ENCODE peak calls at places on chromosomes 5 and 9, in six cellular contexts. F, S, U, J, P and V are unnamed samples.

GRCh38 chr5:79720096-79720495 is 30.5 kb downstream of the CMYA5 start:
- DNase-seq in P (no peak), J (no peak), S (no peak), F (no peak), U (no peak), V (no peak)

GRCh38 chr9:108953983-108954574 is 19.9 kb downstream of the ABITRAM start:
- DNase-seq in F (no peak), S (peak), U (no peak), P (no peak), J (no peak), V (no peak)

GRCh38 chr5:179194201-179194910 is 134.2 kb downstream of the ZNF354C start:
- DNase-seq in U (no peak), J (no peak), F (peak), S (no peak), P (no peak), V (no peak)

GRCh38 chr5:73519531-73520283 is 21.5 kb downstream of the BTF3 start:
- DNase-seq in P (peak), S (peak), U (peak), F (no peak), J (peak), V (peak)

GRCh38 chr9:14320272-14321245 is 6.6 kb upstream of the NFIB start:
- DNase-seq in J (no peak), F (no peak), P (no peak), U (peak), S (peak), V (peak)

GRCh38 chr9:115118471-115119156 is 657 bp upstream of the TNC start:
- DNase-seq in P (peak), J (peak), S (peak), F (peak), U (peak), V (peak)

GRCh38 chr5:177035982-177036381 is 13.5 kb downstream of the ZNF346 start:
- DNase-seq in S (peak), F (no peak), U (no peak), J (no peak), P (no peak), V (no peak)

GRCh38 chr9:94139672-94140417 is 55.6 kb downstream of the PTPDC1 start:
- DNase-seq in J (peak), S (peak), P (peak), F (no peak), U (peak), V (peak)

GRCh38 chr9:129160712-129161533 is 17.1 kb downstream of the IER5L start:
- DNase-seq in F (no peak), U (no peak), P (no peak), J (no peak), S (no peak), V (no peak)

GRCh38 chr5:65861830-65862241 is 64.5 kb upstream of the ERBIN start:
- DNase-seq in P (no peak), J (peak), U (no peak), F (no peak), S (no peak), V (no peak)

GRCh38 chr9:13800776-13801175 is 513.2 kb downstream of the NFIB start:
- DNase-seq in J (no peak), U (no peak), S (no peak), F (no peak), P (no peak), V (no peak)

GRCh38 chr5:103408408-103408807 is 149.8 kb downstream of the MACIR start:
- DNase-seq in S (peak), J (no peak), U (no peak), P (no peak), F (no peak), V (no peak)

GRCh38 chr5:149049371-149049781 is 13.5 kb downstream of the SH3TC2 start:
- DNase-seq in P (no peak), F (no peak), U (no peak), J (no peak), S (peak), V (no peak)

GRCh38 chr9:102518324-102518723 is 476.8 kb upstream of the CYLC2 start:
- DNase-seq in F (no peak), J (no peak), S (no peak), P (no peak), U (no peak), V (no peak)

GRCh38 chr5:157446077-157446930 is 13.7 kb upstream of the NIPAL4 start:
- DNase-seq in F (no peak), J (no peak), P (no peak), S (no peak), U (no peak), V (no peak)

GRCh38 chr9:93415176-93415690 is 36.3 kb upstream of the FAM120A start:
- DNase-seq in U (no peak), S (no peak), P (no peak), J (no peak), F (no peak), V (no peak)

GRCh38 chr9:38033956-38034355 is 35.1 kb downstream of the SHB start:
- DNase-seq in F (no peak), J (no peak), U (no peak), P (no peak), S (no peak), V (no peak)

GRCh38 chr9:37292896-37293295 is 129.6 kb upstream of the GRHPR start:
- DNase-seq in S (no peak), U (no peak), P (no peak), J (no peak), F (no peak), V (no peak)

GRCh38 chr5:68033961-68034581 is 181.5 kb upstream of the PIK3R1 start:
- DNase-seq in J (no peak), F (no peak), S (no peak), P (no peak), U (no peak), V (peak)

GRCh38 chr5:141681695-141682641 is at the start of gene ARAP3:
- DNase-seq in P (peak), F (peak), U (peak), J (peak), S (peak), V (peak)

GRCh38 chr5:58922392-58923171 is 339.7 kb downstream of the RAB3C start:
- DNase-seq in F (peak), S (no peak), P (no peak), J (no peak), U (peak), V (peak)

GRCh38 chr9:137674307-137675305 is 55.8 kb downstream of the EHMT1 start:
- DNase-seq in P (no peak), U (no peak), F (peak), J (no peak), S (peak), V (no peak)

GRCh38 chr5:180191716-180192115 is 17.3 kb downstream of the RASGEF1C start:
- DNase-seq in P (no peak), F (no peak), U (no peak), J (no peak), S (no peak), V (no peak)

GRCh38 chr5:14590949-14591348 is 9.4 kb downstream of the OTULINL start:
- DNase-seq in P (no peak), U (no peak), F (no peak), J (no peak), S (no peak), V (no peak)

GRCh38 chr5:40678021-40678939 is 1.4 kb upstream of the PTGER4 start:
- DNase-seq in J (no peak), S (no peak), P (no peak), F (no peak), U (no peak), V (no peak)

GRCh38 chr9:36039696-36040095 is 3.0 kb downstream of the RECK start:
- DNase-seq in F (no peak), J (no peak), U (no peak), S (no peak), P (no peak), V (no peak)

GRCh38 chr5:2212481-2212880 is 329.8 kb upstream of the IRX4 start:
- DNase-seq in U (no peak), F (no peak), S (no peak), J (no peak), P (no peak), V (no peak)

GRCh38 chr5:51475628-51476027 is 92.4 kb downstream of the ISL1 start:
- DNase-seq in F (no peak), P (no peak), J (no peak), U (no peak), S (no peak), V (no peak)

GRCh38 chr9:42852133-42852532 is 668.7 kb downstream of the SPATA31A6 start:
- DNase-seq in P (no peak), F (no peak), U (peak), S (peak), J (peak), V (peak)

GRCh38 chr5:125026900-125027731 is 280.7 kb upstream of the ZNF608 start:
- DNase-seq in F (no peak), S (peak), U (no peak), J (no peak), P (no peak), V (no peak)

GRCh38 chr5:92659246-92659645 is 921.8 kb downstream of the NR2F1-AS1 start:
- DNase-seq in S (no peak), F (no peak), U (no peak), P (no peak), J (no peak), V (no peak)

GRCh38 chr5:168404366-168404765 is 81.9 kb upstream of the RARS1 start:
- DNase-seq in U (no peak), J (peak), P (no peak), S (no peak), F (no peak), V (no peak)

GRCh38 chr9:73179594-73179993 is 27.9 kb downstream of the ANXA1 start:
- DNase-seq in P (no peak), S (no peak), F (no peak), J (no peak), U (no peak), V (no peak)

GRCh38 chr9:27712826-27713225 is 139.5 kb upstream of the C9orf72 start:
- DNase-seq in U (no peak), S (no peak), P (no peak), J (no peak), F (no peak), V (no peak)

GRCh38 chr5:59039296-59040006 is 456.6 kb downstream of the RAB3C start:
- DNase-seq in U (peak), P (peak), F (peak), S (peak), J (peak), V (peak)

GRCh38 chr5:124932791-124933600 is 186.6 kb upstream of the ZNF608 start:
- DNase-seq in F (no peak), P (no peak), S (no peak), U (no peak), J (no peak), V (peak)

GRCh38 chr5:129619782-129620181 is 128.1 kb upstream of the MINAR2 start:
- DNase-seq in P (no peak), F (no peak), S (no peak), U (no peak), J (no peak), V (no peak)